ENCODE peak calls at places on chromosomes 3 and 15, in six cellular contexts. U is HFF-Myc, Q is HEK293T, W is GM12864, E is T-cell, V is cardiac muscle cell. B is an unnamed sample.

GRCh38 chr3:46370784-46371183 is at the start of gene CCR5:
- DNase-seq in Q (no peak), U (no peak), E (no peak), V (no peak), W (no peak), B (no peak)

GRCh38 chr3:170697803-170698350 is 112.0 kb upstream of the SLC7A14 start:
- DNase-seq in W (no peak), V (no peak), Q (no peak), E (no peak), U (no peak), B (no peak)

GRCh38 chr15:93028632-93029612 is 60.1 kb downstream of the RGMA start:
- DNase-seq in V (no peak), Q (no peak), E (no peak), U (no peak), W (no peak), B (peak; percentile 50)

GRCh38 chr3:172217877-172218276 is 178.5 kb downstream of the FNDC3B start:
- DNase-seq in E (no peak), W (no peak), V (no peak), U (no peak), Q (no peak), B (no peak)

GRCh38 chr3:64262574-64263114 is 37.4 kb upstream of the PRICKLE2 start:
- DNase-seq in Q (no peak), W (no peak), E (no peak), V (no peak), U (no peak), B (no peak)

GRCh38 chr15:73386238-73386637 is 17.5 kb upstream of the HCN4 start:
- DNase-seq in W (no peak), E (no peak), U (no peak), V (no peak), Q (no peak), B (no peak)

GRCh38 chr3:20997183-20997582 is 753.8 kb downstream of the ZNF385D start:
- DNase-seq in Q (no peak), E (no peak), V (no peak), W (no peak), U (no peak), B (no peak)

GRCh38 chr15:52247481-52247880 is 48.1 kb downstream of the MYO5C start:
- DNase-seq in W (no peak), Q (no peak), E (no peak), U (no peak), V (no peak), B (no peak)

GRCh38 chr15:46894644-46895043 is 822.7 kb upstream of the SEMA6D start:
- DNase-seq in E (no peak), V (no peak), W (no peak), Q (no peak), U (no peak), B (no peak)

GRCh38 chr3:129399895-129400357 is 28.5 kb downstream of the EFCAB12 start:
- DNase-seq in Q (no peak), E (no peak), V (no peak), W (no peak), U (no peak), B (peak; percentile 46)

GRCh38 chr3:33145221-33145900 is 31.5 kb downstream of the CRTAP start:
- DNase-seq in Q (peak; percentile 5), E (no peak), U (no peak), W (no peak), V (no peak), B (no peak)

GRCh38 chr15:43985976-43986375 is 159.2 kb downstream of the WDR76 start:
- DNase-seq in E (no peak), V (no peak), Q (no peak), U (no peak), W (no peak), B (no peak)

B was measured in cerebellar cortex.